ENCODE peak calls at places on chromosomes 12 and 14, in seven cellular contexts. K is foreskin fibroblast; H is lung; Z is Caco-2; E is Jurkat, Clone E6-1; B is fibroblast of mammary gland; M is cardiac muscle cell. Y is an unnamed sample.

GRCh38 chr12:22283006-22283506 is 51.5 kb downstream of the ST8SIA1 start:
- DNase-seq in K (peak; percentile 69), H (no peak), Z (no peak), E (no peak), B (peak; percentile 94), M (no peak), Y (peak; percentile 53)

GRCh38 chr12:13727707-13728147 is 253.7 kb downstream of the GRIN2B start:
- DNase-seq in K (no peak), H (no peak), Z (no peak), E (no peak), B (no peak), M (no peak), Y (no peak)

GRCh38 chr12:7116916-7117315 is 7.9 kb upstream of the C1RL start:
- DNase-seq in K (no peak), H (no peak), Z (peak; percentile 27), E (no peak), B (no peak), M (no peak), Y (no peak)

GRCh38 chr14:50249118-50249775 is 17.9 kb upstream of the SOS2 start:
- DNase-seq in K (no peak), H (no peak), Z (no peak), E (no peak), B (no peak), M (no peak), Y (no peak)

GRCh38 chr14:71474291-71474690 is 457.9 kb upstream of the RGS6 start:
- DNase-seq in K (no peak), H (no peak), Z (no peak), E (no peak), B (no peak), M (no peak), Y (no peak)

GRCh38 chr12:34294671-34295365 is 272.5 kb downstream of the ALG10 start:
- DNase-seq in K (no peak), H (no peak), Z (peak; percentile 19), E (no peak), B (no peak), M (no peak), Y (no peak)

GRCh38 chr14:36091096-36091495 is 85.4 kb downstream of the PTCSC3 start:
- DNase-seq in K (peak; percentile 75), H (peak; percentile 55), Z (peak; percentile 75), E (no peak), B (peak; percentile 96), M (no peak), Y (peak; percentile 80)

GRCh38 chr14:61368061-61368710 is 46.8 kb downstream of the PRKCH start:
- DNase-seq in K (no peak), H (no peak), Z (peak; percentile 45), E (no peak), B (no peak), M (no peak), Y (peak; percentile 16)

GRCh38 chr14:98242903-98243302 is 1029.1 kb downstream of the BCL11B start:
- DNase-seq in K (no peak), H (no peak), Z (no peak), E (no peak), B (no peak), M (no peak), Y (no peak)

GRCh38 chr12:115305275-115305674 is 621.3 kb upstream of the TBX3 start:
- DNase-seq in K (no peak), H (no peak), Z (no peak), E (no peak), B (no peak), M (no peak), Y (no peak)

GRCh38 chr12:115303751-115304309 is 619.9 kb upstream of the TBX3 start:
- DNase-seq in K (no peak), H (no peak), Z (no peak), E (no peak), B (peak; percentile 69), M (peak; percentile 49), Y (no peak)

GRCh38 chr12:115305867-115306266 is 621.9 kb upstream of the TBX3 start:
- DNase-seq in K (no peak), H (no peak), Z (no peak), E (no peak), B (no peak), M (no peak), Y (no peak)

GRCh38 chr12:115308918-115309317 is 624.9 kb upstream of the TBX3 start:
- DNase-seq in K (peak; percentile 32), H (no peak), Z (no peak), E (no peak), B (peak; percentile 55), M (no peak), Y (no peak)

DNA sequence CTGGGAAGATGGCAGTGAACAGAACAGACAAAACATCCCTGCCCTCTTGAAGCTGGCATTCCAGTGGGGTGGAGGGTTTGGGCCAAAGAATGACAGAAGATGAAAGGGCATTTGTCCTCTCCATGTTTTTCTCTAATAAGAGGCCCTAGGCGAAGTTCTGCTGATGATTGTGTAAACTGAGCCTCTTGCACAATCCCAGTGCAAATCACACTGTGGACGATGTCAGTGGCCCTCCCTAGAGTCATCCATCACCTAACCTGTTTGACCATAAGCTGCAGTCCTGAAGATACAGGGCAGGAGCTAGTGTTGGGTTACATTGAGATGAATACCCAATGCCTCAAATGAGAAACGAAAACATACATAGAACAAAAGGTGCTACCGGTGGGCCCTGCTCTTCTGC is 622.4 kb upstream of the TBX3 start:
- DNase-seq in K (no peak), H (no peak), Z (peak; percentile 46), E (no peak), B (no peak), M (no peak), Y (no peak)
- H3K4me3 ChIP-seq in K (no peak overlapping the region), H (no peak overlapping the region), Z (no peak overlapping the region), E (no peak overlapping the region), B (no peak overlapping the region), M (no peak overlapping the region), Y (no peak overlapping the region)

GRCh38 chr12:51863921-51864700 is 15.6 kb upstream of the FIGNL2 start:
- DNase-seq in K (no peak), H (no peak), Z (peak; percentile 88), E (no peak), B (no peak), M (peak; percentile 86), Y (no peak)
- H3K4me3 ChIP-seq in K (peak overlapping the region; percentile 21), H (no peak overlapping the region), Z (peak overlapping the region; percentile 50), E (no peak overlapping the region), B (peak overlapping the region; percentile 27), M (peak overlapping the region; percentile 28), Y (no peak overlapping the region)

GRCh38 chr12:46370380-46370734 is 2.2 kb downstream of the SLC38A2 start:
- DNase-seq in K (no peak), H (no peak), Z (no peak), E (no peak), B (no peak), M (no peak), Y (no peak)

GRCh38 chr12:46368684-46369083 is 3.9 kb downstream of the SLC38A2 start:
- DNase-seq in K (no peak), H (no peak), Z (no peak), E (no peak), B (no peak), M (no peak), Y (no peak)

GRCh38 chr12:46369095-46369473 is 3.5 kb downstream of the SLC38A2 start:
- DNase-seq in K (no peak), H (no peak), Z (no peak), E (no peak), B (no peak), M (no peak), Y (no peak)

GRCh38 chr12:46370792-46371717 is 1.5 kb downstream of the SLC38A2 start:
- DNase-seq in K (peak; percentile 84), H (peak; percentile 90), Z (peak; percentile 92), E (peak; percentile 82), B (peak; percentile 77), M (peak; percentile 94), Y (peak; percentile 90)

GRCh38 chr12:46369474-46370379 is 2.8 kb downstream of the SLC38A2 start:
- DNase-seq in K (no peak), H (no peak), Z (no peak), E (no peak), B (no peak), M (no peak), Y (no peak)
- H3K4me3 ChIP-seq in K (peak overlapping the region; percentile 84), H (peak overlapping the region; percentile 32), Z (peak overlapping the region; percentile 83), E (no peak overlapping the region), B (peak overlapping the region; percentile 98), M (peak overlapping the region; percentile 99), Y (peak overlapping the region; percentile 88)

DNA sequence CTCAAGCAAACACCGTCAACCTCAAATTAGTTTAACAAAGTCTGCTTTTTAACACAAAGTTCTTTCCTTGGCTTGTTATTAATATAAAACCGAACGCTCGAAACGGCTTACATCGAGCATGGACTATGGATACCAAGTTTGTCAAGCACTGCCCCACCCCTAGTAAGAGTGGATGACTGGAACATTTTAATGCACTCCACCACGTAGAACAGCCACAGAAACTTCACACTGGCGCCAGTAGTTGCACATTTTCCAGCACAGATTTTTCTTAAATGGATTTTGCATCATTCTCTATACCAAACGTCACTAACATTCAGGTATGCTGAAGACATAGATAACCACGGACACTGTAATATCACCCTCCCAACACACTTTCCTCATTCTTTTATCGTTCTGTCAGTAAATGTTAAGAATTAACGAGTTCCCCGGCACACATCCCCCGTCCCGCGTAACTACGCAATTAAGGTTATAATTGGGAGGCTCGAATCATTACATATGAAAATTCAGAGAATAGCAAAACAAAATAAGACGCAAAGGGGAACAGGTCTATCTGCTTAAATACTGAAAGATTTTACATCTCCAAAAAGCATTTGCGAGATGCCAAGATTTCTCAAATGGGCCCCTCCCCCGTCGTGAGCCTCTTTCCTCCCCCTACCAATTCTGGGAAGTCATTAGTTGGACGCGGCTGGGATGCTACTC is 990 bp downstream of the FERMT2 start:
- DNase-seq in K (no peak), H (peak; percentile 49), Z (no peak), E (no peak), B (peak; percentile 64), M (peak; percentile 52), Y (peak; percentile 25)
- H3K4me3 ChIP-seq in K (peak overlapping the region; percentile 98), H (peak overlapping the region; percentile 68), Z (peak overlapping the region; percentile 99), E (peak overlapping the region; percentile 63), B (peak overlapping the region; percentile 97), M (peak overlapping the region; percentile 90), Y (peak overlapping the region; percentile 66)